ENCODE peak calls at places on chromosomes 12 and 14, in eight cellular contexts. F is K562, P is fibroblast of lung, X is GM23338, H is MM.1S, T is HCT116, V is GM12878, M is HepG2. D is an unnamed sample.
A peak's percentile ranks its signal among the peaks of the same experiment; 100 is the strongest.

GRCh38 chr14:68285421-68286179 is 466.0 kb downstream of the RAD51B start:
- DNase-seq in M (no peak), F (no peak), H (no peak), V (peak; percentile 91), P (no peak), X (no peak), T (no peak), D (no peak)

GRCh38 chr12:53613821-53614220 is 12.4 kb downstream of the ATF7 start:
- DNase-seq in F (no peak), M (no peak), T (no peak), P (no peak), X (no peak), V (no peak), H (no peak), D (no peak)

GRCh38 chr12:47751561-47751960 is 7.1 kb downstream of the RAPGEF3 start:
- DNase-seq in T (no peak), M (no peak), V (no peak), H (no peak), F (no peak), X (no peak), P (no peak), D (no peak)

GRCh38 chr12:53538209-53538689 is 31.0 kb upstream of the NPFF start:
- DNase-seq in H (no peak), F (no peak), M (peak; percentile 94), X (no peak), T (no peak), V (no peak), P (peak; percentile 69), D (no peak)

GRCh38 chr12:103268831-103269514 is 226.8 kb downstream of the C12orf42 start:
- DNase-seq in V (no peak), F (no peak), H (no peak), X (no peak), P (no peak), M (no peak), T (no peak), D (no peak)

GRCh38 chr12:51521554-51522276 is 69.3 kb upstream of the SCN8A start:
- DNase-seq in H (no peak), M (no peak), F (no peak), X (no peak), T (no peak), P (peak; percentile 22), V (no peak), D (no peak)

GRCh38 chr14:100537701-100538565 is 49.3 kb downstream of the BEGAIN start:
- DNase-seq in P (no peak), V (no peak), H (no peak), F (no peak), T (no peak), M (no peak), X (peak; percentile 52), D (no peak)

GRCh38 chr12:98344034-98344565 is 171.3 kb upstream of the TMPO start:
- DNase-seq in M (no peak), H (no peak), V (no peak), P (no peak), X (peak; percentile 31), T (no peak), F (no peak), D (no peak)

GRCh38 chr14:31206536-31207286 is 882 bp downstream of the HECTD1 start:
- DNase-seq in X (peak; percentile 59), T (no peak), F (peak; percentile 12), V (no peak), P (peak; percentile 30), H (peak; percentile 64), M (peak; percentile 50), D (no peak)

GRCh38 chr12:22533155-22533554 is 11.2 kb downstream of the C2CD5 start:
- DNase-seq in P (no peak), H (no peak), M (no peak), F (no peak), X (no peak), T (no peak), V (peak; percentile 16), D (no peak)

GRCh38 chr12:77220586-77220985 is 155.2 kb upstream of the E2F7 start:
- DNase-seq in X (no peak), V (no peak), T (no peak), F (no peak), M (no peak), H (no peak), P (peak; percentile 3), D (no peak)

DNA sequence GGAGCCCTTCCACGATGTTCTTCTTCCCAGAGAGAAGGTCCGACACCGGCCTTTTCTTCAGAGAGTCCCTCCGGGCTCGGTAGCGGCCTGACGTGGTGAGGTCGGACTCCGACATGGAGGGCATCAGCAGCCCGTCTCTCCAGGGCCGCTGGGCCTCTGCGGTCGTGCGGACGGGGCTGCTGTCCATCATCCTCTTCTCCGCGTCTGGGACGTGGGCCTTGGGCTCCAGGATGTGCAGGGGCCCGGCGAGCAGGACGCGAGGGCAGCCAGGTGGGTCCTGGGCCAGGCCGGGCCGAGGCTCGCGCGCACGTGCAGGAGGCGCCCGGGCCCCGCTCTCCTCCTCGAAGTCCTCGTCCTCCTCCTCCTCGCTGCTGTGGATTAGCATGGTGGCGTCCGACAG is 75.9 kb downstream of the PTPN21 start:
- DNase-seq in F (no peak), T (no peak), V (no peak), M (no peak), P (no peak), H (no peak), X (no peak), D (no peak)
- H3K36me3 ChIP-seq in F (no peaks in the 10 kb centered on the region), T (no peaks in the 10 kb centered on the region), V (no peaks in the 10 kb centered on the region), M (no peaks in the 10 kb centered on the region), P (peaks cover 18% of the 10 kb centered on the region), H (no peaks in the 10 kb centered on the region), X (no peaks in the 10 kb centered on the region), D (peaks cover 21% of the 10 kb centered on the region)

GRCh38 chr12:5047094-5047493 is 3.4 kb downstream of the KCNA5 start:
- DNase-seq in V (no peak), T (no peak), H (no peak), F (no peak), M (no peak), X (no peak), P (no peak), D (no peak)

GRCh38 chr12:5044420-5045295 is 979 bp downstream of the KCNA5 start:
- DNase-seq in X (peak; percentile 42), H (no peak), T (no peak), F (no peak), P (no peak), M (no peak), V (no peak), D (no peak)

GRCh38 chr12:5047729-5048128 is 4.0 kb downstream of the KCNA5 start:
- DNase-seq in T (no peak), P (no peak), V (no peak), H (no peak), X (no peak), F (no peak), M (no peak), D (no peak)

GRCh38 chr12:5040368-5040767 is 3.3 kb upstream of the KCNA5 start:
- DNase-seq in H (no peak), F (no peak), V (no peak), P (no peak), X (no peak), M (no peak), T (no peak), D (no peak)

DNA sequence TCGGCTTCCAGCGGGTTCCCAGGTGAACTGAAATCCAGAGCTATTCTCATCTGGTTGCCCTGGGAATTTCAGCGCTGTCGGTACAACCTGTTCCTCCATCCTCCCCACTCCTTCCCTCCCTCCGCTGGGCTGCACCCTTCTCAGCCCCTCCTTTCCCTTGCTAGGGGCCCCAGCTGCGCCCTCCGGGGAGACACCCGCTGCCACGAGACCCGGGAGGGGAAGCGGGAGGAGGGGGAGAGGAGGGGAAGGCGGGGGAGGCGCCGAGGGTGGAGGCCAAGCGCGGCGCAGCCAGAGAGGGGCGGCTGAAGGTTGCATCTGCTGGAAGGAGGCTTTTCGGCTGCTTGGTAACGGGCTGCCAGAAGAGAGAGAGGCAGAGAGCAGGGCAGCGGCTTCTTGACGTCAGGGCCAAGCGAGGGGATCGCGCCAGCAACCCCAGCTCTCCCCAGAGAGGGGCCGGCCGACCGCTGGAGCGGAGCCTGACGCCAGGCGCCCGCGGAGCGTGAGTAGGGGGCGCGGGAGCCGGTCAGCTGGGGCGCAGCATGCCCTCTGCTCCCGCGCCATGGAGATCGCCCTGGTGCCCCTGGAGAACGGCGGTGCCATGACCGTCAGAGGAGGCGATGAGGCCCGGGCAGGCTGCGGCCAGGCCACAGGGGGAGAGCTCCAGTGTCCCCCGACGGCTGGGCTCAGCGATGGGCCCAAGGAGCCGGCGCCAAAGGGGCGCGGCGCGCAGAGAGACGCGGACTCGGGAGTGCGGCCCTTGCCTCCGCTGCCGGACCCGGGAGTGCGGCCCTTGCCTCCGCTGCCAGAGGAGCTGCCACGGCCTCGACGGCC is at the start of gene KCNA5:
- DNase-seq in F (no peak), P (no peak), M (no peak), T (no peak), H (no peak), X (peak; percentile 74), V (no peak), D (no peak)
- TF ChIP-seq EZH2 in F (no peak), P (no peak), M (no peak), T (no peak), H (no peak), X (peak; percentile 24), V (no peak), D (peak; percentile 70)

GRCh38 chr12:49026678-49027480 is 8.3 kb upstream of the PRKAG1 start:
- DNase-seq in V (no peak), X (no peak), T (no peak), P (no peak), H (no peak), M (no peak), F (no peak), D (no peak)

GRCh38 chr12:49030714-49031572 is 12.4 kb upstream of the PRKAG1 start:
- DNase-seq in P (no peak), T (no peak), X (no peak), F (no peak), H (no peak), M (no peak), V (no peak), D (no peak)

GRCh38 chr12:49027846-49028245 is 9.3 kb upstream of the PRKAG1 start:
- DNase-seq in P (no peak), H (no peak), M (no peak), F (no peak), V (no peak), X (no peak), T (no peak), D (no peak)

GRCh38 chr12:49030119-49030518 is 11.5 kb upstream of the PRKAG1 start:
- DNase-seq in V (no peak), X (no peak), F (no peak), P (no peak), H (no peak), M (no peak), T (no peak), D (no peak)

DNA sequence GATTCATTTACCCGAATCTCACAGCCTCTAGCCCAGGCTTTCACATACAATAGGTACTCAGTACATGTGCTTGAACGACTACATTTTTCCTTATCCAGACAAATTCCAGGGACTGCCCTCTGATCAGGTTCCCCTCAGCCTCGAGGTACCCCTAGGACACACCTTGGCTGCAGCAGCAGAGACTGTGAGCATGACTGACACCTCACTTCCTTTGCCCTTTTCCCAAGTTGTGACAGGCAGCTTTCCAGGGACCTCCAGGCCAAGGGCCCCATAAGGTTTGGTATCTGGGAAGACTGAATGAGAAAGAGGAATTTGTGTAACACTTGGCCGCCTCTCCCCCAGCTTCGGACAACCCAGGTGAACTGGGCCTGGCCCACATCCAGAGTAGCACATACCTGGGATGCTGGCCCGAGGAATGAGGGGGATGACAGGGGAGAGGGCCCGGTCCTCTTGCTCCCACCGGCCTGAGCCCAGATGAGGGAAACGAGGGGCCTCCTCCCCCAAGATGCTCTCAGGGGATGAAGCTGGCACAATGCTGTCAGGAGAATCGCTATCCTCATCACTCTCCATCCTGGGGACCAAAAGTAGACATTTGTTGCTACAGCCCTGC is 10.2 kb upstream of the PRKAG1 start:
- DNase-seq in M (no peak), F (no peak), H (no peak), X (no peak), T (no peak), P (no peak), V (no peak), D (no peak)
- H3K36me3 ChIP-seq in M (peaks cover 43% of the 10 kb centered on the region), F (peaks cover 100% of the 10 kb centered on the region), H (no peaks in the 10 kb centered on the region), X (peaks cover 36% of the 10 kb centered on the region), T (peaks cover 40% of the 10 kb centered on the region), P (peaks cover 39% of the 10 kb centered on the region), V (peaks cover 34% of the 10 kb centered on the region), D (peaks cover 62% of the 10 kb centered on the region)

GRCh38 chr12:2052861-2053674 is at the start of gene CACNA1C:
- DNase-seq in T (no peak), P (peak; percentile 59), X (peak; percentile 71), F (no peak), H (peak; percentile 61), V (no peak), M (no peak), D (no peak)
- TF ChIP-seq EZH2 in T (no peak), P (no peak), X (peak; percentile 80), F (no peak), H (no peak), V (peak; percentile 98), M (peak; percentile 97), D (peak; percentile 99)